ENCODE peak calls at places on chromosomes 13 and 19, in four cellular contexts. I is activated T-cell treated with anti-CD3 and anti-CD28 coated beads, Interleukin-2, amount 50 U/mL, for 48 hours; X is Caco-2; W is PC-3. O is an unnamed sample.

GRCh38 chr19:51150627-51151026 is 8.5 kb downstream of the SIGLEC7 start:
- DNase-seq in I (peak), X (no peak), W (no peak), O (no peak)

GRCh38 chr13:91574756-91575155 is 176.3 kb downstream of the GPC5 start:
- DNase-seq in I (no peak), X (no peak), W (no peak), O (no peak)

GRCh38 chr19:13985771-13986347 is 20.3 kb downstream of the RFX1 start:
- DNase-seq in I (no peak), X (no peak), W (no peak), O (no peak)

GRCh38 chr13:30158774-30159445 is 148.4 kb downstream of the KATNAL1 start:
- DNase-seq in I (no peak), X (no peak), W (peak), O (peak)

GRCh38 chr19:996051-996838 is 4.0 kb upstream of the GRIN3B start:
- DNase-seq in I (peak), X (peak), W (peak), O (peak)

GRCh38 chr19:39502640-39503417 is 4.1 kb downstream of the DLL3 start:
- DNase-seq in I (peak), X (peak), W (no peak), O (no peak)

GRCh38 chr19:38683393-38684077 is 36.1 kb downstream of the ACTN4 start:
- DNase-seq in I (peak), X (peak), W (peak), O (peak)

GRCh38 chr13:100508996-100509395 is 79.6 kb downstream of the GGACT start:
- DNase-seq in I (no peak), X (no peak), W (no peak), O (no peak)

GRCh38 chr13:108083056-108083455 is 132.3 kb downstream of the LIG4 start:
- DNase-seq in I (no peak), X (no peak), W (peak), O (peak)

GRCh38 chr19:11138659-11139526 is 16.7 kb downstream of the SPC24 start:
- DNase-seq in I (no peak), X (peak), W (peak), O (peak)

GRCh38 chr19:19095691-19096090 is 31.9 kb downstream of the SLC25A42 start:
- DNase-seq in I (no peak), X (no peak), W (no peak), O (no peak)

GRCh38 chr13:42255854-42256253 is 16.1 kb upstream of the AKAP11 start:
- DNase-seq in I (no peak), X (no peak), W (no peak), O (no peak)

GRCh38 chr13:105806335-105806920 is 729.0 kb downstream of the EFNB2 start:
- DNase-seq in I (no peak), X (no peak), W (no peak), O (peak)

GRCh38 chr13:23610187-23610576 is 40.0 kb downstream of the TNFRSF19 start:
- DNase-seq in I (no peak), X (no peak), W (peak), O (peak)

GRCh38 chr13:95106562-95106961 is 194.7 kb downstream of the ABCC4 start:
- DNase-seq in I (no peak), X (no peak), W (no peak), O (no peak)

GRCh38 chr19:1668339-1669123 is 16.1 kb upstream of the TCF3 start:
- DNase-seq in I (no peak), X (peak), W (no peak), O (peak)

GRCh38 chr13:112978561-112979405 is 9.8 kb downstream of the MCF2L start:
- DNase-seq in I (no peak), X (no peak), W (no peak), O (no peak)

GRCh38 chr19:35789195-35789977 is 14.0 kb downstream of the ARHGAP33 start:
- DNase-seq in I (no peak), X (no peak), W (no peak), O (no peak)